ENCODE peak calls at places on chromosomes 1 and 21, in six cellular contexts. S is astrocyte of the cerebellum; M is hypothalamus; N is stimulated activated CD8-positive, alpha-beta memory T cell treated with anti-CD3 and anti-CD28 coated beads, Interleukin-7, amount 100 ng/mL, for 1 hour; Y is sciatic nerve; Z is activated T-helper 2 cell treated with anti-CD3 and anti-CD28 coated beads, Interferon-gamma antibody, Interleukin-2, Interleukin-4, amounts not matched to agents 10 μg/mL and 5 μg/mL and 100 μg/mL, durations not matched to agents 14 hours and 24 hours and 36 hours. A is an unnamed sample.

GRCh38 chr1:53346814-53347176 is 18.9 kb upstream of the LRP8 start:
- DNase-seq in S (no peak), Y (peak), M (no peak), Z (peak), N (no peak), A (no peak)

GRCh38 chr1:203906932-203907331 is 45.5 kb downstream of the SNRPE start:
- DNase-seq in M (no peak), Y (no peak), N (no peak), Z (no peak), S (peak), A (peak)

GRCh38 chr1:203129501-203130231 is 2.1 kb downstream of the ADORA1 start:
- DNase-seq in M (peak), N (no peak), S (no peak), Y (peak), Z (no peak), A (peak)

GRCh38 chr1:214209260-214209808 is 71.6 kb upstream of the SMYD2 start:
- DNase-seq in S (no peak), Y (no peak), N (no peak), M (no peak), Z (no peak), A (no peak)

GRCh38 chr1:157110686-157111085 is 11.1 kb upstream of the ETV3L start:
- DNase-seq in Y (peak), Z (no peak), S (no peak), M (no peak), N (no peak), A (no peak)

GRCh38 chr1:209416009-209416408 is 167.5 kb upstream of the CAMK1G start:
- DNase-seq in Z (no peak), S (no peak), Y (no peak), M (no peak), N (no peak), A (no peak)

GRCh38 chr1:29851666-29852065 is 615.3 kb downstream of the PTPRU start:
- DNase-seq in Z (no peak), M (no peak), N (no peak), S (no peak), Y (no peak), A (peak)

GRCh38 chr1:22932803-22933470 is 39.7 kb downstream of the LACTBL1 start:
- DNase-seq in Y (peak), M (no peak), Z (no peak), S (no peak), N (no peak), A (no peak)

GRCh38 chr1:244029137-244029536 is 21.9 kb upstream of the ZBTB18 start:
- DNase-seq in Y (no peak), S (no peak), N (no peak), Z (no peak), M (no peak), A (no peak)

GRCh38 chr1:53641481-53642214 is 97.3 kb downstream of the GLIS1 start:
- DNase-seq in S (no peak), N (no peak), Z (no peak), M (no peak), Y (peak), A (no peak)

GRCh38 chr1:46533179-46533864 is 18.1 kb downstream of the KNCN start:
- DNase-seq in N (peak), M (no peak), Z (peak), S (no peak), Y (no peak), A (peak)

GRCh38 chr1:201741763-201742342 is 87.1 kb upstream of the IPO9 start:
- DNase-seq in Z (no peak), Y (no peak), N (no peak), S (no peak), M (no peak), A (no peak)

GRCh38 chr1:84771895-84772294 is 81.6 kb upstream of the SSX2IP start:
- DNase-seq in N (no peak), S (no peak), Z (no peak), M (no peak), Y (no peak), A (no peak)

GRCh38 chr1:36882536-36883285 is 151.6 kb downstream of the GRIK3 start:
- DNase-seq in Y (peak), N (no peak), M (no peak), Z (peak), S (no peak), A (no peak)

GRCh38 chr1:180691322-180691721 is 59.5 kb downstream of the XPR1 start:
- DNase-seq in Y (no peak), Z (no peak), M (no peak), N (no peak), S (no peak), A (no peak)

GRCh38 chr1:207897188-207897587 is 13.7 kb downstream of the CD34 start:
- DNase-seq in M (no peak), Z (no peak), N (no peak), S (peak), Y (no peak), A (no peak)

GRCh38 chr1:111605553-111605952 is 14.0 kb upstream of the RAP1A start:
- DNase-seq in N (no peak), M (no peak), Z (no peak), S (peak), Y (peak), A (no peak)

GRCh38 chr21:26587621-26588260 is 14.7 kb upstream of the CYYR1 start:
- DNase-seq in S (no peak), Y (no peak), N (no peak), M (no peak), Z (no peak), A (no peak)

GRCh38 chr1:56798053-56798471 is 21.1 kb downstream of the FYB2 start:
- DNase-seq in Y (no peak), M (no peak), N (no peak), S (no peak), Z (no peak), A (no peak)

GRCh38 chr1:171794085-171794484 is 12.6 kb downstream of the METTL13 start:
- DNase-seq in N (no peak), Y (no peak), Z (peak), M (no peak), S (no peak), A (no peak)

GRCh38 chr1:36981771-36982622 is 52.3 kb downstream of the GRIK3 start:
- DNase-seq in M (no peak), N (no peak), S (no peak), Y (no peak), Z (no peak), A (no peak)

GRCh38 chr1:159146996-159147395 is 24.4 kb upstream of the CADM3 start:
- DNase-seq in N (no peak), Z (no peak), Y (no peak), S (no peak), M (no peak), A (no peak)

GRCh38 chr1:88847618-88848017 is 43.7 kb downstream of the GTF2B start:
- DNase-seq in S (no peak), N (no peak), Y (no peak), M (no peak), Z (no peak), A (no peak)

GRCh38 chr1:61253912-61254628 is 171.7 kb downstream of the NFIA start:
- DNase-seq in S (no peak), M (no peak), Y (no peak), N (no peak), Z (no peak), A (no peak)

GRCh38 chr1:206654826-206655225 is 19.5 kb downstream of the DYRK3 start:
- DNase-seq in S (no peak), M (no peak), Z (no peak), N (no peak), Y (no peak), A (no peak)

GRCh38 chr1:247113094-247113497 is 8.9 kb upstream of the ZNF669 start:
- DNase-seq in Z (no peak), S (peak), Y (no peak), N (no peak), M (no peak), A (no peak)

GRCh38 chr1:42439940-42440339 is 15.9 kb downstream of the ZMYND12 start:
- DNase-seq in Y (no peak), M (no peak), S (peak), Z (no peak), N (no peak), A (no peak)

GRCh38 chr1:5651027-5651410 is 341.2 kb downstream of the NPHP4 start:
- DNase-seq in M (no peak), Y (peak), S (no peak), Z (no peak), N (no peak), A (no peak)

GRCh38 chr21:37074546-37074945 is 1.5 kb downstream of the TTC3 start:
- DNase-seq in M (no peak), Z (no peak), Y (no peak), N (no peak), S (no peak), A (no peak)

GRCh38 chr1:58262702-58263101 is 283.8 kb downstream of the OMA1 start:
- DNase-seq in Z (no peak), N (no peak), M (no peak), S (no peak), Y (no peak), A (no peak)

GRCh38 chr1:226717256-226717909 is 21.7 kb downstream of the ITPKB start:
- DNase-seq in M (no peak), S (no peak), Y (peak), Z (no peak), N (no peak), A (peak)

GRCh38 chr1:89971600-89971999 is 23.3 kb upstream of the ZNF326 start:
- DNase-seq in M (no peak), Y (no peak), S (no peak), Z (no peak), N (no peak), A (no peak)

GRCh38 chr21:42162831-42163510 is 56.0 kb upstream of the ABCG1 start:
- DNase-seq in M (no peak), Z (no peak), S (no peak), N (no peak), Y (no peak), A (no peak)

GRCh38 chr1:49841767-49842166 is 182.0 kb downstream of the AGBL4 start:
- DNase-seq in Z (no peak), N (no peak), S (no peak), M (no peak), Y (no peak), A (no peak)

GRCh38 chr1:205934788-205935187 is 8.5 kb downstream of the SLC26A9 start:
- DNase-seq in Y (no peak), S (no peak), M (no peak), Z (no peak), N (no peak), A (peak)

GRCh38 chr1:18530567-18531502 is 50.1 kb downstream of the KLHDC7A start:
- DNase-seq in M (no peak), Z (no peak), N (no peak), S (no peak), Y (no peak), A (no peak)

GRCh38 chr1:197027359-197027758 is 39.7 kb downstream of the F13B start:
- DNase-seq in S (no peak), Y (no peak), M (no peak), Z (no peak), N (no peak), A (peak)

GRCh38 chr1:168285419-168285790 is 4.7 kb downstream of the TBX19 start:
- DNase-seq in S (no peak), Z (no peak), M (no peak), Y (no peak), N (no peak), A (peak)

GRCh38 chr1:46041974-46042373 is 90.5 kb downstream of the PIK3R3 start:
- DNase-seq in N (no peak), M (no peak), Y (no peak), S (no peak), Z (no peak), A (no peak)

GRCh38 chr21:36141513-36141925 is 6.6 kb downstream of the CBR3 start:
- DNase-seq in Y (peak), Z (peak), M (no peak), N (peak), S (peak), A (peak)

A was measured in Calu3.